ENCODE peak calls at places on chromosomes 2 and 18, in four cellular contexts. P is K562, Z is GM12891, D is GM12878. C is an unnamed sample.

GRCh38 chr2:70073493-70073892 is 13.8 kb upstream of the PCBP1 start:
- DNase-seq in P (no peak), Z (no peak), D (no peak), C (no peak)

GRCh38 chr2:143150287-143150686 is 21.1 kb downstream of the ARHGAP15 start:
- DNase-seq in P (no peak), Z (no peak), D (no peak), C (peak)

GRCh38 chr2:185700883-185701282 is 37.7 kb upstream of the FSIP2 start:
- DNase-seq in P (no peak), Z (no peak), D (no peak), C (no peak)

GRCh38 chr2:67991456-67991855 is 71.3 kb downstream of the C1D start:
- DNase-seq in P (no peak), Z (no peak), D (no peak), C (no peak)

GRCh38 chr18:37684590-37684989 is 119.0 kb upstream of the CELF4 start:
- DNase-seq in P (no peak), Z (no peak), D (no peak), C (no peak)

GRCh38 chr18:48060346-48060745 is 129.9 kb upstream of the SMAD2 start:
- DNase-seq in P (no peak), Z (no peak), D (no peak), C (no peak)

GRCh38 chr2:162318280-162319222 is at the start of gene IFIH1:
- DNase-seq in P (peak), Z (peak), D (peak), C (no peak)

GRCh38 chr2:128321421-128321775 is 2.7 kb upstream of the HS6ST1 start:
- DNase-seq in P (no peak), Z (peak), D (no peak), C (no peak)

GRCh38 chr2:206540757-206541156 is 97.4 kb downstream of the ADAM23 start:
- DNase-seq in P (no peak), Z (no peak), D (no peak), C (no peak)

GRCh38 chr2:88452151-88452851 is at the start of gene FOXI3:
- DNase-seq in P (no peak), Z (peak), D (no peak), C (no peak)

GRCh38 chr2:194464964-194465638 is 1191.9 kb upstream of the SLC39A10 start:
- DNase-seq in P (no peak), Z (no peak), D (no peak), C (no peak)

GRCh38 chr2:35454966-35455638 is 900.5 kb upstream of the CRIM1 start:
- DNase-seq in P (no peak), Z (no peak), D (no peak), C (no peak)

GRCh38 chr18:59388817-59389216 is 29.8 kb upstream of the LMAN1 start:
- DNase-seq in P (no peak), Z (no peak), D (no peak), C (no peak)

GRCh38 chr2:39913648-39914456 is 134.8 kb upstream of the THUMPD2 start:
- DNase-seq in P (peak), Z (peak), D (peak), C (peak)

GRCh38 chr2:203869610-203870042 is 2.1 kb downstream of the CTLA4 start:
- DNase-seq in P (no peak), Z (no peak), D (no peak), C (no peak)

GRCh38 chr2:164510895-164511294 is 110.4 kb downstream of the GRB14 start:
- DNase-seq in P (no peak), Z (no peak), D (no peak), C (no peak)

GRCh38 chr18:506264-506663 is 5.8 kb upstream of the COLEC12 start:
- DNase-seq in P (no peak), Z (no peak), D (no peak), C (no peak)

GRCh38 chr2:164464376-164464775 is 156.9 kb downstream of the GRB14 start:
- DNase-seq in P (no peak), Z (no peak), D (no peak), C (no peak)

GRCh38 chr2:229775614-229776313 is 61.4 kb upstream of the DNER start:
- DNase-seq in P (no peak), Z (no peak), D (no peak), C (no peak)

GRCh38 chr2:201833796-201834195 is 27.5 kb downstream of the CDK15 start:
- DNase-seq in P (no peak), Z (no peak), D (no peak), C (no peak)

GRCh38 chr2:192029089-192029488 is 165.6 kb downstream of the TMEFF2 start:
- DNase-seq in P (peak), Z (no peak), D (no peak), C (peak)

GRCh38 chr2:162890690-162891311 is 52.2 kb upstream of the KCNH7 start:
- DNase-seq in P (peak), Z (peak), D (peak), C (peak)

GRCh38 chr2:18788590-18788989 is 199.2 kb upstream of the NT5C1B start:
- DNase-seq in P (no peak), Z (no peak), D (no peak), C (no peak)

GRCh38 chr2:172442072-172442895 is 14.9 kb downstream of the ITGA6 start:
- DNase-seq in P (no peak), Z (no peak), D (no peak), C (no peak)

GRCh38 chr2:88709117-88709739 is 17.8 kb downstream of the RPIA start:
- DNase-seq in P (no peak), Z (no peak), D (no peak), C (no peak)

GRCh38 chr2:170525566-170525900 is 189.6 kb upstream of the SP5 start:
- DNase-seq in P (peak), Z (no peak), D (no peak), C (no peak)

GRCh38 chr2:224594840-224595239 is 9.7 kb upstream of the CUL3 start:
- DNase-seq in P (peak), Z (no peak), D (no peak), C (no peak)

GRCh38 chr2:207711750-207712487 is 479 bp downstream of the CCNYL1 start:
- DNase-seq in P (peak), Z (peak), D (no peak), C (peak)

GRCh38 chr2:70549064-70549710 is 4.4 kb downstream of the TGFA start:
- DNase-seq in P (no peak), Z (no peak), D (no peak), C (no peak)

GRCh38 chr2:159098374-159098773 is 129.9 kb downstream of the TANC1 start:
- DNase-seq in P (no peak), Z (no peak), D (no peak), C (no peak)

GRCh38 chr2:5915926-5916325 is 223.7 kb downstream of the SOX11 start:
- DNase-seq in P (peak), Z (no peak), D (no peak), C (peak)

GRCh38 chr2:171084128-171084527 is 76.6 kb downstream of the TLK1 start:
- DNase-seq in P (peak), Z (no peak), D (no peak), C (no peak)

GRCh38 chr2:86027196-86027912 is 78.3 kb downstream of the POLR1A start:
- DNase-seq in P (no peak), Z (no peak), D (no peak), C (no peak)

GRCh38 chr2:16168506-16169264 is 228.3 kb downstream of the MYCN start:
- DNase-seq in P (no peak), Z (no peak), D (no peak), C (no peak)

GRCh38 chr18:79596451-79597175 is 83.0 kb upstream of the CTDP1 start:
- DNase-seq in P (no peak), Z (no peak), D (no peak), C (no peak)

GRCh38 chr2:182379235-182379634 is 47.6 kb downstream of the PDE1A start:
- DNase-seq in P (no peak), Z (no peak), D (no peak), C (no peak)

GRCh38 chr2:146814971-146815370 is 1029.9 kb upstream of the ACVR2A start:
- DNase-seq in P (no peak), Z (no peak), D (no peak), C (no peak)

GRCh38 chr2:174840436-174840835 is 76.2 kb upstream of the CHRNA1 start:
- DNase-seq in P (no peak), Z (no peak), D (no peak), C (no peak)

GRCh38 chr2:183541766-183542165 is 417.5 kb downstream of the NUP35 start:
- DNase-seq in P (no peak), Z (no peak), D (no peak), C (no peak)

GRCh38 chr2:183543731-183544130 is 419.5 kb downstream of the NUP35 start:
- DNase-seq in P (no peak), Z (peak), D (peak), C (no peak)

GRCh38 chr2:183542593-183542992 is 418.4 kb downstream of the NUP35 start:
- DNase-seq in P (no peak), Z (no peak), D (no peak), C (no peak)

DNA sequence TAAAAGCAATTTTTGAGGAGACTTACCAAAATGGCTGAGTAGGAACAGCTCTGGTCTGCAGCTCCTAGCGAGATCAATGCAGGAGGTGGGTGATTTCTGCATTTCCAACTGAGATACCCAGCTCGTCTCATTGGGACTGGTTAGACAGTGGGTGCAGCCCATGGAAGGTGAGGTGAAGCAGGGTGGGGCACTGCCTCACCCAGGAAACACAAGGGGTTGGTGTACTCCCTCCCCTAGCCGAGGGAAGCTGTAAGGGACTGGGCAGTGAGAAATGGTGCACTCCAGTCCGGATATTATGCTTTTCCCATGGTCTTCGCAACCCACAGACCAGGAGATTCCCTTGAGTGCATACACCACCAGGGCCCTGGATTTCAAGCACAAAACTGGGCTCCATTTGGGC is 419.0 kb downstream of the NUP35 start:
- DNase-seq in P (no peak), Z (no peak), D (no peak), C (no peak)
- TF ChIP-seq SPI1 in P (no peak), Z (no peak), D (no peak), C (no peak)

GRCh38 chr2:180823546-180824141 is 156.8 kb upstream of the UBE2E3 start:
- DNase-seq in P (no peak), Z (no peak), D (no peak), C (no peak)

DNA sequence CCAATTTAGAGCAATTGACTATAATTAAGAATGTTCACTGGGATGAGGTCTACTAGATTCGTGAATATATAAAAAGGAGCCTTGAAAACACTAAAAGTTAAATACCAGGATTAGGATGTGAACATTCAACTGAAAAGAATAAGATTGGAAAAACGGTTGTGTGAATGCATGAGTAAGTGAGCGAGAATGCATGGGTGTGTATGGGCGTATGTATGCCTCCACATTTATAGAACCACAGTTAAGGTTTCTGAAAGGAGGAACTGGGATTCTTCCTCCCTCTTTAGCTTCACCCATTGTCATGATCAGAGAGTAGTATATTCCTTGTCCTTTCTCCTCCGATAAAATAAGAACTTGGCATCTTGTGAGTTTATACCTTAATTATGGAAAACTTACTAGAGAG is 151.1 kb upstream of the UBE2E3 start:
- DNase-seq in P (no peak), Z (no peak), D (no peak), C (no peak)
- TF ChIP-seq SPI1 in P (no peak), Z (no peak), D (no peak), C (no peak)

DNA sequence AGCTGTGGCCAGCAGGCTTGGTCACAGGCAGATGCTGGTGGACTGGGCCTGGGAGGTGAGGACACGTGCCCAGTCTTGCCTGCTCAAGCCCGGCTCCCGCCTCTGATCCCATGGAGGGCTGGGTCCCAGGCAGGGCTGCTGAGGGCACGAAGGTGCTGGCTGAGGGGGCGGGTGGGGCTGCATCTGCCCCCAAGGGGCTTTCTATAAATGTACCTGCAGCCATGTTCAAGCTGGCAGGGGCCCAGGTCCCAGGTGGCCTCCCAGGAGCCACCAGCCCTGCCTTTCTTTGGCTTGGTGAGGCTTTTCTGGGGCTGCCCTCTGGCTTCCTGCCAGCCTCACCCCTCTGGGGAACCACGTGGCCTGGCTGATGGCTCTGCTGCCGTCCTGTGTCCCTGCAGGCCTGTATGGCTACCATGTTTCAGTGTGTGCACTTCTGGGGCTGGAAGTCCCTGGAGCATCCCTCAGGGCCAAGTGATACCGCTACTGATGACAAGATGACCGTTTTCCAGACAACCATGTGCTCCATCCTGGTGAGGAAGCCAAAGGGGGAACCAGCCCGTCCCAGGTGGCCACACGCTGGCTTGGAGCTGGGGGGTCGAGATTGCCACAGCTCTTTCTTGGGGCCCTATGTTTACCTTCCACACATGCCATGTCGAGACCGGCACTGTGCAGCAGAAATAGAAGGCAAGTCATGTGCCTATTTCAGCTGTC is 23.2 kb downstream of the HJURP start:
- DNase-seq in P (no peak), Z (no peak), D (no peak), C (no peak)
- TF ChIP-seq SPI1 in P (no peak), Z (no peak), D (no peak), C (no peak)

GRCh38 chr2:235556901-235557300 is 63.1 kb downstream of the AGAP1 start:
- DNase-seq in P (no peak), Z (no peak), D (no peak), C (no peak)
- TF ChIP-seq SPI1 in P (no peak), Z (no peak), D (no peak), C (no peak)

DNA sequence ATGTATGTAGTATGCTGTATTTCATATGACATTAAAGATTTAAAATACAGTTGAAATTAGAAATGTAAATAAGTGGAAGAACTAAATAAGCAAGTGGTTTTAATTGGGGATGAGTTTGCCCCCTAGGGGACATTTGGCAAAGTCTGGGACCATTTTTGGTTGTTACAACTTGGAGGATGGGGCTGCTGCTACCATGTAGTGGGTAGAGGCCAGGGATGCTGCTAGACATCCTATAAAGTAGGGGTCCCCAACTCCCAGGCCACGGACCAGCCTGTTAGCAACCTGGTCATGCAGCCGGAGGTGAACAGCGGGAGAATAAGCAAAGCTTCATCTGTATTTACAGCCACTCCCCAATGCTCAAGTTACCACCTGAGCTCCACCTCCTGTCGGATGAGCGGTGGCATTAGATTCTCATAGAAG is 27.9 kb upstream of the ASNSD1 start:
- DNase-seq in P (peak), Z (no peak), D (no peak), C (no peak)
- TF ChIP-seq SPI1 in P (no peak), Z (no peak), D (no peak), C (no peak)

GRCh38 chr2:43507137-43507536 is 88.7 kb downstream of the THADA start:
- DNase-seq in P (no peak), Z (no peak), D (no peak), C (no peak)
- TF ChIP-seq SPI1 in P (no peak), Z (no peak), D (no peak), C (no peak)

DNA sequence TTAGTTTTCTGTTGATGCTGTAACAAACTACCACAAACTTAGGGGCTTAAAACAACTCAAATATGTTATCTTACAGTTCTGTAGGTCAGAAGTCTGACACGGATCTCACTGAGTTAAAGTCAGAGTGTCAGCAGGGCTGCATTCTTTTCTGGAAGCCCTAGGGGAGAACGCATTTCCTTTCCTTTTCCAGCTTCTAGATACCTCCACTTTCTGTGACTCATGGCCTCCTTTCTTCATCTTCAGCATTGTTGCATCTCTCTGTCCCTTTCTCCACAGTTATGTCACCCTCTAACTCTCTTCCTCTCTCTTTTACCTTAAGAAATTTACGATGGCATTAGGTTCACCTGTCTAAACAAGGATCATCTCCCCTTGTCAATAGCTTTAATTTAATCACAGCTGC is 13.3 kb upstream of the PPP4R1 start:
- DNase-seq in P (peak), Z (no peak), D (no peak), C (no peak)
- TF ChIP-seq SPI1 in P (no peak), Z (no peak), D (no peak), C (no peak)

C was measured in HL-60.